ENCODE peak calls at places on chromosomes 1 and 21, in six cellular contexts. E is IMR-90, K is prostate gland, J is stomach, L is right lobe of liver, Q is endothelial cell of umbilical vein. D is an unnamed sample.

GRCh38 chr1:15994590-15995351 is 9.3 kb upstream of the SRARP start:
- DNase-seq in E (peak; percentile 56), K (peak; percentile 50), J (peak; percentile 63), L (peak; percentile 82), Q (peak; percentile 71), D (peak; percentile 73)

GRCh38 chr1:170068923-170069322 is 5.6 kb downstream of the KIFAP3 start:
- DNase-seq in E (no peak), K (no peak), J (no peak), L (no peak), Q (no peak), D (no peak)

GRCh38 chr21:37531402-37532042 is 164.9 kb downstream of the DYRK1A start:
- DNase-seq in E (no peak), K (no peak), J (peak; percentile 63), L (no peak), Q (no peak), D (no peak)

GRCh38 chr1:43492816-43493215 is 37.9 kb upstream of the PTPRF start:
- DNase-seq in E (peak; percentile 36), K (peak; percentile 67), J (no peak), L (no peak), Q (peak; percentile 82), D (no peak)

GRCh38 chr1:248404024-248404423 is 1.2 kb downstream of the OR2T1 start:
- DNase-seq in E (peak; percentile 19), K (no peak), J (no peak), L (no peak), Q (peak; percentile 30), D (no peak)

GRCh38 chr1:41813755-41814694 is 104.7 kb downstream of the HIVEP3 start:
- DNase-seq in E (no peak), K (no peak), J (no peak), L (no peak), Q (no peak), D (no peak)

GRCh38 chr1:86594284-86594683 is 47.4 kb downstream of the CLCA4 start:
- DNase-seq in E (no peak), K (no peak), J (no peak), L (no peak), Q (no peak), D (no peak)

GRCh38 chr1:64183380-64183984 is 19.9 kb upstream of the UBE2U start:
- DNase-seq in E (peak; percentile 61), K (no peak), J (no peak), L (no peak), Q (no peak), D (no peak)

GRCh38 chr1:46512792-46513190 is 23.2 kb downstream of the DMBX1 start:
- DNase-seq in E (no peak), K (no peak), J (no peak), L (no peak), Q (no peak), D (no peak)

GRCh38 chr1:9235123-9235513 is 544 bp downstream of the H6PD start:
- DNase-seq in E (peak; percentile 62), K (no peak), J (peak; percentile 39), L (peak; percentile 57), Q (peak; percentile 48), D (no peak)

GRCh38 chr1:67605209-67605780 is 79.7 kb upstream of the GADD45A start:
- DNase-seq in E (no peak), K (no peak), J (no peak), L (no peak), Q (no peak), D (no peak)

GRCh38 chr1:212514056-212514614 is 81.4 kb downstream of the NENF start:
- DNase-seq in E (peak; percentile 65), K (no peak), J (no peak), L (no peak), Q (no peak), D (peak; percentile 73)

GRCh38 chr1:91555821-91556531 is 55.3 kb downstream of the CDC7 start:
- DNase-seq in E (peak; percentile 98), K (no peak), J (no peak), L (no peak), Q (peak; percentile 58), D (no peak)

GRCh38 chr1:223233410-223234163 is 90.5 kb upstream of the TLR5 start:
- DNase-seq in E (peak; percentile 92), K (no peak), J (peak; percentile 32), L (peak; percentile 30), Q (peak; percentile 91), D (no peak)

GRCh38 chr1:114126696-114127095 is 27.0 kb downstream of the SYT6 start:
- DNase-seq in E (no peak), K (no peak), J (no peak), L (no peak), Q (no peak), D (no peak)

GRCh38 chr1:27527223-27527856 is 37.4 kb upstream of the WASF2 start:
- DNase-seq in E (peak; percentile 85), K (peak; percentile 76), J (no peak), L (no peak), Q (no peak), D (peak; percentile 63)

GRCh38 chr1:112507896-112508241 is 896 bp upstream of the WNT2B start:
- DNase-seq in E (no peak), K (no peak), J (no peak), L (no peak), Q (no peak), D (no peak)

GRCh38 chr1:29519733-29520132 is 283.4 kb downstream of the PTPRU start:
- DNase-seq in E (no peak), K (no peak), J (peak; percentile 13), L (peak; percentile 23), Q (no peak), D (no peak)

GRCh38 chr1:235617808-235618207 is 31.8 kb downstream of the GNG4 start:
- DNase-seq in E (peak; percentile 77), K (no peak), J (no peak), L (no peak), Q (no peak), D (no peak)

GRCh38 chr1:14238472-14239059 is 359.9 kb upstream of the KAZN start:
- DNase-seq in E (no peak), K (no peak), J (peak; percentile 27), L (no peak), Q (no peak), D (no peak)

GRCh38 chr1:47707887-47708535 is 270.2 kb downstream of the FOXD2 start:
- DNase-seq in E (no peak), K (no peak), J (no peak), L (no peak), Q (no peak), D (no peak)

GRCh38 chr1:38991638-38992449 is 768 bp downstream of the AKIRIN1 start:
- DNase-seq in E (no peak), K (peak; percentile 17), J (peak; percentile 27), L (peak; percentile 59), Q (peak; percentile 38), D (peak; percentile 51)

GRCh38 chr1:206566976-206567375 is 45.3 kb downstream of the EIF2D start:
- DNase-seq in E (no peak), K (no peak), J (no peak), L (no peak), Q (no peak), D (no peak)

GRCh38 chr1:201511925-201512539 is 5.1 kb upstream of the CSRP1 start:
- DNase-seq in E (no peak), K (peak; percentile 79), J (peak; percentile 72), L (peak; percentile 77), Q (peak; percentile 39), D (no peak)

GRCh38 chr1:36706416-36706815 is 223.7 kb upstream of the CSF3R start:
- DNase-seq in E (no peak), K (no peak), J (no peak), L (no peak), Q (no peak), D (no peak)

GRCh38 chr1:213572939-213573647 is 414.7 kb upstream of the PROX1 start:
- DNase-seq in E (no peak), K (no peak), J (no peak), L (no peak), Q (no peak), D (no peak)

GRCh38 chr1:98034505-98034904 is 113.7 kb upstream of the DPYD start:
- DNase-seq in E (peak; percentile 59), K (no peak), J (no peak), L (no peak), Q (no peak), D (no peak)

GRCh38 chr1:15756143-15757015 is 2.2 kb upstream of the FBLIM1 start:
- DNase-seq in E (no peak), K (peak; percentile 55), J (peak; percentile 80), L (no peak), Q (peak; percentile 47), D (peak; percentile 85)

GRCh38 chr1:198495635-198496034 is 44.8 kb downstream of the ATP6V1G3 start:
- DNase-seq in E (no peak), K (no peak), J (no peak), L (no peak), Q (no peak), D (no peak)

GRCh38 chr1:94310570-94311270 is 73.3 kb upstream of the ARHGAP29 start:
- DNase-seq in E (no peak), K (no peak), J (no peak), L (no peak), Q (peak; percentile 43), D (no peak)
- TF ChIP-seq CTCF in E (no peak), K (no peak), J (no peak), L (no peak), Q (no peak), D (no peak)

DNA sequence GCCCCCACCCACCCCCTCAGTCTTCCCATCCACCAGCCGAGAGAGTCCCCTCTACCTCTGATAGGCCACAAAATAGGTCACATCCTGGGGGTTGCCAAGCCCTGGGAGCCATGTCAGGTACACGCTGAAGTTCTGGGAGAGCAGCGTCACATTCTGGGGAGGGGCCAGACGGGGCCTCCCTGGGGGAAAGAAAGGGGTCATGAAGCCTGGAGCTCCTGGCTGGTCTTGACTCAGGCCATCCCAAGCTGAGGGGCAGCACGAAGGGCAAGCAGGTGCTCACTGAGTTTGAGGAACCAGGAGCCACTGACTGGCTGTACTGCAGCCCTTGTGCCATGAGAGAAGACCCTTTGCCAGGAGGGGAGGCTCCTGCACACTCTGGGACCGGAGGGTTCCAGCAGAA is 6.4 kb downstream of the IFNLR1 start:
- DNase-seq in E (no peak), K (no peak), J (no peak), L (peak; percentile 26), Q (no peak), D (no peak)
- TF ChIP-seq POLR2A in E (no peak), K (no peak), J (no peak), L (no peak), Q (no peak), D (no peak)

GRCh38 chr21:34857874-34858273 is 189.1 kb downstream of the CLIC6 start:
- DNase-seq in E (no peak), K (no peak), J (no peak), L (no peak), Q (no peak), D (no peak)
- TF ChIP-seq CTCF in E (peak; percentile 21), K (no peak), J (no peak), L (no peak), Q (peak; percentile 21), D (no peak)

GRCh38 chr1:53376041-53376461 is 48.2 kb upstream of the LRP8 start:
- DNase-seq in E (no peak), K (no peak), J (peak; percentile 17), L (peak; percentile 25), Q (no peak), D (no peak)

GRCh38 chr1:53377438-53377841 is 49.6 kb upstream of the LRP8 start:
- DNase-seq in E (no peak), K (no peak), J (peak; percentile 17), L (peak; percentile 24), Q (no peak), D (no peak)

GRCh38 chr1:53378061-53378460 is 50.2 kb upstream of the LRP8 start:
- DNase-seq in E (no peak), K (no peak), J (no peak), L (peak; percentile 14), Q (no peak), D (no peak)

GRCh38 chr1:53375440-53375839 is 47.6 kb upstream of the LRP8 start:
- DNase-seq in E (no peak), K (no peak), J (peak; percentile 19), L (peak; percentile 33), Q (no peak), D (no peak)

GRCh38 chr1:53376742-53377437 is 49.0 kb upstream of the LRP8 start:
- DNase-seq in E (no peak), K (no peak), J (peak; percentile 10), L (peak; percentile 25), Q (no peak), D (no peak)
- TF ChIP-seq POLR2A in E (no peak), K (no peak), J (no peak), L (no peak), Q (no peak), D (no peak)